ENCODE peak calls at places on chromosome 22, in seven cellular contexts. H is trophoblast cell, J is IMR-90, Y is neuronal stem cell, L is H1, I is H9, A is mesenchymal stem cell. C is an unnamed sample.

GRCh38 chr22:47213571-47214230 is 451.3 kb downstream of the TBC1D22A start:
- DNase-seq in L (no peak), Y (no peak), H (peak), A (no peak), I (peak), J (no peak), C (peak)

GRCh38 chr22:36775589-36775965 is 342 bp downstream of the IFT27 start:
- DNase-seq in J (peak), I (no peak), H (peak), A (no peak), L (no peak), Y (peak), C (peak)

GRCh38 chr22:50218153-50218995 is 17.6 kb downstream of the SELENOO start:
- DNase-seq in Y (no peak), A (no peak), H (no peak), J (no peak), I (no peak), L (no peak), C (no peak)

GRCh38 chr22:20427945-20428417 is 9.6 kb downstream of the SCARF2 start:
- DNase-seq in A (no peak), Y (no peak), I (no peak), J (no peak), L (no peak), H (no peak), C (no peak)

GRCh38 chr22:24059121-24059520 is 48.0 kb downstream of the CABIN1 start:
- DNase-seq in A (peak), J (peak), Y (no peak), H (peak), I (no peak), L (no peak), C (no peak)

GRCh38 chr22:41682033-41682807 is 6.4 kb downstream of the SNU13 start:
- DNase-seq in I (peak), Y (peak), A (peak), L (no peak), H (peak), J (peak), C (peak)

GRCh38 chr22:20230777-20231420 is 37.2 kb downstream of the RTN4R start:
- DNase-seq in A (no peak), H (no peak), L (no peak), I (no peak), J (no peak), Y (no peak), C (no peak)

GRCh38 chr22:26489447-26490036 is 5.9 kb downstream of the SRRD start:
- DNase-seq in A (no peak), H (no peak), I (no peak), L (no peak), J (no peak), Y (no peak), C (no peak)

GRCh38 chr22:41517172-41518047 is 26.9 kb downstream of the POLR3H start:
- DNase-seq in Y (peak), I (peak), A (peak), J (peak), L (no peak), H (peak), C (peak)

GRCh38 chr22:39510529-39511149 is 8.5 kb downstream of the MIEF1 start:
- DNase-seq in I (no peak), J (no peak), A (no peak), L (no peak), H (no peak), Y (no peak), C (no peak)

GRCh38 chr22:44407404-44408226 is 90.4 kb downstream of the RTL6 start:
- DNase-seq in J (no peak), Y (no peak), I (peak), L (no peak), A (no peak), H (no peak), C (no peak)

GRCh38 chr22:27687984-27688545 is 113.5 kb downstream of the MN1 start:
- DNase-seq in J (no peak), H (peak), Y (no peak), A (peak), I (no peak), L (no peak), C (peak)

GRCh38 chr22:47372596-47373385 is 610.3 kb downstream of the TBC1D22A start:
- DNase-seq in J (no peak), L (no peak), I (no peak), A (no peak), Y (no peak), H (no peak), C (no peak)

GRCh38 chr22:25054943-25055511 is 102.5 kb downstream of the KIAA1671 start:
- DNase-seq in J (no peak), Y (no peak), A (peak), L (no peak), H (peak), I (no peak), C (no peak)

GRCh38 chr22:35777335-35777975 is 59.8 kb downstream of the APOL5 start:
- DNase-seq in L (no peak), Y (no peak), J (peak), A (peak), H (peak), I (no peak), C (peak)

GRCh38 chr22:40714514-40714966 is 35.3 kb downstream of the MCHR1 start:
- DNase-seq in H (no peak), A (peak), L (no peak), Y (peak), J (peak), I (peak), C (peak)

GRCh38 chr22:24289138-24289537 is 18.5 kb downstream of the SPECC1L start:
- DNase-seq in J (peak), A (peak), L (no peak), I (no peak), Y (no peak), H (peak), C (peak)

GRCh38 chr22:24189249-24190158 is 8.2 kb downstream of the SUSD2 start:
- DNase-seq in H (peak), A (peak), Y (peak), J (peak), I (peak), L (peak), C (peak)

GRCh38 chr22:21450858-21451331 is 16.3 kb upstream of the TMEM191C start:
- DNase-seq in A (no peak), H (no peak), I (peak), J (no peak), L (no peak), Y (no peak), C (no peak)

GRCh38 chr22:26994801-26995200 is 337.4 kb downstream of the MIAT start:
- DNase-seq in L (no peak), A (no peak), J (no peak), I (no peak), H (no peak), Y (no peak), C (no peak)

GRCh38 chr22:30921108-30921507 is 47.5 kb downstream of the MORC2 start:
- DNase-seq in Y (no peak), I (no peak), J (no peak), A (no peak), L (no peak), H (peak), C (no peak)

GRCh38 chr22:30918761-30919160 is 49.8 kb downstream of the MORC2 start:
- DNase-seq in L (no peak), J (no peak), Y (no peak), H (no peak), A (no peak), I (no peak), C (no peak)

GRCh38 chr22:30920407-30920806 is 48.2 kb downstream of the MORC2 start:
- DNase-seq in Y (peak), A (peak), L (peak), J (peak), H (peak), I (peak), C (peak)

GRCh38 chr22:30922151-30922611 is 46.4 kb downstream of the MORC2 start:
- DNase-seq in J (peak), H (peak), Y (no peak), I (no peak), L (no peak), A (no peak), C (no peak)

GRCh38 chr22:30919973-30920372 is 48.6 kb downstream of the MORC2 start:
- DNase-seq in A (no peak), L (no peak), Y (no peak), I (no peak), H (no peak), J (no peak), C (no peak)
- H3K4ac ChIP-seq in A (no peak), L (no peak), Y (no peak), I (no peak), H (no peak), J (no peak), C (no peak)

GRCh38 chr22:48700566-48701295 is 1126.9 kb downstream of the BRD1 start:
- DNase-seq in A (no peak), I (no peak), L (no peak), Y (no peak), J (no peak), H (no peak), C (no peak)
- H3K4ac ChIP-seq in A (no peak), I (no peak), L (no peak), Y (no peak), J (no peak), H (no peak), C (no peak)

GRCh38 chr22:29954203-29954855 is 71.4 kb downstream of the MTMR3 start:
- DNase-seq in H (peak), L (no peak), J (no peak), A (no peak), Y (no peak), I (no peak), C (no peak)
- H3K4ac ChIP-seq in H (peak), L (no peak), J (no peak), A (no peak), Y (no peak), I (no peak), C (no peak)

GRCh38 chr22:17086301-17086700 is 1.5 kb downstream of the IL17RA start:
- DNase-seq in Y (no peak), L (no peak), J (no peak), H (no peak), I (no peak), A (no peak), C (no peak)
- H3K4ac ChIP-seq in Y (no peak), L (no peak), J (no peak), H (no peak), I (no peak), A (no peak), C (no peak)